ENCODE peak calls at places on chromosome 16, in seven cellular contexts. U, D, S, X, C, M and W are unnamed samples.
A peak's percentile ranks its signal among the peaks of the same experiment; 100 is the strongest.

GRCh38 chr16:15966420-15967222 is 17.2 kb downstream of the ABCC1 start:
- DNase-seq in U (no peak), D (no peak), S (no peak), X (peak; percentile 92), C (peak; percentile 91), M (no peak), W (no peak)

GRCh38 chr16:75244225-75244792 is 7.1 kb downstream of the BCAR1 start:
- DNase-seq in U (no peak), D (no peak), S (no peak), X (no peak), C (peak; percentile 70), M (peak; percentile 63), W (no peak)

GRCh38 chr16:68719993-68720489 is 17.1 kb upstream of the CDH1 start:
- DNase-seq in U (no peak), D (no peak), S (no peak), X (no peak), C (no peak), M (no peak), W (no peak)

GRCh38 chr16:19001788-19002187 is 18.1 kb downstream of the TMC7 start:
- DNase-seq in U (no peak), D (no peak), S (no peak), X (peak; percentile 78), C (peak; percentile 94), M (no peak), W (no peak)

GRCh38 chr16:81624718-81625543 is 154.2 kb upstream of the PLCG2 start:
- DNase-seq in U (no peak), D (no peak), S (no peak), X (no peak), C (peak; percentile 52), M (no peak), W (no peak)

GRCh38 chr16:50526249-50526648 is 21.9 kb upstream of the NKD1 start:
- DNase-seq in U (no peak), D (no peak), S (no peak), X (no peak), C (no peak), M (no peak), W (no peak)

GRCh38 chr16:23962001-23962400 is 126.2 kb downstream of the PRKCB start:
- DNase-seq in U (no peak), D (no peak), S (no peak), X (no peak), C (no peak), M (no peak), W (no peak)

GRCh38 chr16:54140057-54140787 is 146.4 kb downstream of the IRX3 start:
- DNase-seq in U (no peak), D (no peak), S (no peak), X (peak; percentile 17), C (peak; percentile 14), M (no peak), W (no peak)

GRCh38 chr16:79651363-79651762 is 50.8 kb upstream of the MAF start:
- DNase-seq in U (no peak), D (no peak), S (no peak), X (peak; percentile 47), C (peak; percentile 7), M (peak; percentile 27), W (no peak)

GRCh38 chr16:4232541-4233386 is 9.1 kb downstream of the SRL start:
- DNase-seq in U (no peak), D (no peak), S (no peak), X (no peak), C (no peak), M (no peak), W (no peak)

GRCh38 chr16:66515543-66516171 is 34.3 kb downstream of the TK2 start:
- DNase-seq in U (no peak), D (no peak), S (no peak), X (peak; percentile 81), C (peak; percentile 80), M (no peak), W (no peak)

GRCh38 chr16:79182618-79183017 is 417.9 kb downstream of the MAF start:
- DNase-seq in U (no peak), D (no peak), S (no peak), X (no peak), C (peak; percentile 41), M (no peak), W (no peak)

GRCh38 chr16:69118994-69119393 is 13.4 kb downstream of the CHTF8 start:
- DNase-seq in U (no peak), D (no peak), S (no peak), X (no peak), C (no peak), M (no peak), W (no peak)

GRCh38 chr16:81752225-81752875 is 26.7 kb upstream of the PLCG2 start:
- DNase-seq in U (no peak), D (no peak), S (no peak), X (no peak), C (peak; percentile 38), M (peak; percentile 73), W (no peak)

GRCh38 chr16:3938843-3939624 is 58.5 kb upstream of the CREBBP start:
- DNase-seq in U (peak; percentile 56), D (peak; percentile 80), S (peak; percentile 67), X (peak; percentile 56), C (peak; percentile 67), M (peak; percentile 30), W (peak; percentile 66)

GRCh38 chr16:67282447-67282805 is 3.1 kb downstream of the PLEKHG4 start:
- DNase-seq in U (no peak), D (no peak), S (no peak), X (no peak), C (no peak), M (no peak), W (no peak)

GRCh38 chr16:57479043-57479421 is 7.3 kb downstream of the DOK4 start:
- DNase-seq in U (no peak), D (no peak), S (no peak), X (no peak), C (peak; percentile 35), M (no peak), W (no peak)

GRCh38 chr16:4860727-4861342 is 13.6 kb downstream of the UBN1 start:
- DNase-seq in U (no peak), D (peak; percentile 74), S (no peak), X (no peak), C (no peak), M (no peak), W (no peak)

GRCh38 chr16:526181-527014 is 1.1 kb upstream of the CAPN15 start:
- DNase-seq in U (peak; percentile 23), D (no peak), S (no peak), X (no peak), C (peak; percentile 75), M (peak; percentile 43), W (no peak)

GRCh38 chr16:85586360-85587145 is 26.6 kb upstream of the GSE1 start:
- DNase-seq in U (no peak), D (no peak), S (no peak), X (no peak), C (peak; percentile 37), M (peak; percentile 46), W (no peak)
- H3K4me3 ChIP-seq in U (no peak overlapping the region), D (no peak overlapping the region), S (no peak overlapping the region), X (no peak overlapping the region), C (no peak overlapping the region), M (no peak overlapping the region), W (no peak overlapping the region)

DNA sequence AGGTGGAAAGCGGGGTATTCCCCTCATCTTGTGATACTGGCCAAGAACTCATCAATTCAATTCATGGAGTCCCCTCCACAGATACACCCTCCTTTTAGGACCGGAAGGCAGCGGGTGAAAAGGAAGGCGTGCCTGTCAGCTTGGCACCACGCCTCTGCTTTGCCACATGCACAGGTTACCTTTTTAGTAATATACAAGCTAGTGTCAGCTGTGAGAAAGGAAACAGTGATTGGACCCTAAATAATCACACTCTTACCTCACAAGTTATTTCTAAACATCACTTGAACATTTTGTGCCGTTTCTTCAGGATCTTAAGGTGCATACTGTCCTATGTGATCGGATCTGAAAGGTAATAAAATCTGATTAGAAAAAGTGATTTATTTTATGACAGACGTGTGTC is 15.7 kb downstream of the ZDHHC7 start:
- DNase-seq in U (peak; percentile 36), D (no peak), S (no peak), X (no peak), C (no peak), M (no peak), W (no peak)
- H3K4me1 ChIP-seq in U (peaks cover 13% of the 10 kb centered on the region), D (peaks cover 70% of the 10 kb centered on the region), S (no peaks in the 10 kb centered on the region), X (peaks cover 71% of the 10 kb centered on the region), C (peaks cover 48% of the 10 kb centered on the region), M (peaks cover 76% of the 10 kb centered on the region), W (no peaks in the 10 kb centered on the region)

GRCh38 chr16:10662212-10662611 is 32.5 kb downstream of the TEKT5 start:
- DNase-seq in U (no peak), D (no peak), S (no peak), X (no peak), C (no peak), M (no peak), W (no peak)

GRCh38 chr16:10661737-10662136 is 33.0 kb downstream of the TEKT5 start:
- DNase-seq in U (no peak), D (no peak), S (no peak), X (no peak), C (no peak), M (no peak), W (no peak)

GRCh38 chr16:10664720-10665126 is 30.0 kb downstream of the TEKT5 start:
- DNase-seq in U (no peak), D (no peak), S (no peak), X (no peak), C (no peak), M (no peak), W (no peak)

GRCh38 chr16:10663744-10664143 is 31.0 kb downstream of the TEKT5 start:
- DNase-seq in U (no peak), D (no peak), S (no peak), X (no peak), C (no peak), M (no peak), W (no peak)

GRCh38 chr16:10663146-10663545 is 31.6 kb downstream of the TEKT5 start:
- DNase-seq in U (no peak), D (no peak), S (no peak), X (no peak), C (no peak), M (no peak), W (no peak)
- H3K27ac ChIP-seq in U (no peak overlapping the region), D (no peak overlapping the region), S (no peak overlapping the region), X (no peak overlapping the region), C (no peak overlapping the region), M (no peak overlapping the region), W (no peak overlapping the region)

GRCh38 chr16:10558746-10559641 is 21.4 kb downstream of the EMP2 start:
- DNase-seq in U (no peak), D (peak; percentile 87), S (no peak), X (no peak), C (peak; percentile 84), M (peak; percentile 36), W (no peak)

GRCh38 chr16:10556240-10556639 is 24.2 kb downstream of the EMP2 start:
- DNase-seq in U (no peak), D (no peak), S (no peak), X (no peak), C (no peak), M (no peak), W (no peak)

GRCh38 chr16:10561001-10561400 is 19.4 kb downstream of the EMP2 start:
- DNase-seq in U (no peak), D (no peak), S (no peak), X (no peak), C (no peak), M (no peak), W (no peak)

GRCh38 chr16:10557750-10558149 is 22.6 kb downstream of the EMP2 start:
- DNase-seq in U (no peak), D (no peak), S (no peak), X (no peak), C (no peak), M (no peak), W (no peak)

DNA sequence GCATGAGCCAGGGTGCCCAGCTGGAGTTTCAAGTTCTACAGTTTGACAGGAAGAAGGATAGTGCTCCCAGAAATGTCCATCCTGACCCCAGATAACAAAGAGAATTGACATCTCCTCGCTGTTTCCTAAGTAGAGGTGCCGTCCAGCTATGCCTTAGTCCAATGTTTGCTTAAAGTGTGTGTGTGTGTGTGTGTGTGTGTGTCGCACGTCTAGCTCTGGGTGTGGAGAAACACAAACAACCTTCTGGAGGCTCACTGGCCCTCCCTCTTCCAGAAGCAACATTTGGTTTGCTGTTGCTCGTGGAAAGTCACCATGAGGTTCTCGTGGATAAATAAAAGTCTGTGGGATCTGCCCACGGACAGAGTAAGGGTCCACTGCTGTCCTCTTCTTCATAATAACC is 22.1 kb downstream of the EMP2 start:
- DNase-seq in U (no peak), D (no peak), S (no peak), X (no peak), C (no peak), M (no peak), W (no peak)
- H3K4me3 ChIP-seq in U (no peak overlapping the region), D (peak overlapping the region; percentile 21), S (no peak overlapping the region), X (no peak overlapping the region), C (peak overlapping the region; percentile 62), M (no peak overlapping the region), W (no peak overlapping the region)